ENCODE peak calls at places on chromosomes 13 and 19, in ten cellular contexts. K is naive thymus-derived CD4-positive, alpha-beta T cell; R is body of pancreas; S is left lung; F is ascending aorta; B is colonic mucosa; G is bronchial epithelial cell; Y is fibroblast of mammary gland; P is neural progenitor cell; C is left ventricle myocardium inferior. T is an unnamed sample.
A peak's percentile ranks its signal among the peaks of the same experiment; 100 is the strongest.

GRCh38 chr19:56504581-56504980 is 3.1 kb upstream of the ZNF471 start:
- DNase-seq in G (peak; percentile 48), Y (peak; percentile 52), F (no peak), B (no peak), R (no peak), C (no peak), K (no peak), P (no peak), S (no peak), T (peak; percentile 48)

GRCh38 chr13:54492995-54493394 is 1464.4 kb downstream of the OLFM4 start:
- DNase-seq in K (no peak), R (no peak), Y (no peak), C (no peak), F (no peak), P (no peak), S (no peak), B (no peak), G (no peak), T (no peak)

GRCh38 chr19:19817357-19817756 is 4.2 kb downstream of the ZNF506 start:
- DNase-seq in B (no peak), F (no peak), R (no peak), P (no peak), G (no peak), Y (no peak), S (no peak), C (no peak), K (peak; percentile 48), T (no peak)

GRCh38 chr13:98474761-98475160 is 102.1 kb downstream of the STK24 start:
- DNase-seq in S (peak; percentile 78), P (no peak), G (no peak), B (no peak), F (no peak), R (no peak), K (no peak), Y (no peak), C (no peak), T (no peak)

GRCh38 chr13:27053902-27054595 is 117.6 kb downstream of the USP12 start:
- DNase-seq in B (no peak), R (no peak), G (peak; percentile 90), C (no peak), P (no peak), F (no peak), S (no peak), K (no peak), Y (peak; percentile 87), T (peak; percentile 85)

GRCh38 chr19:14383556-14383897 is 2.3 kb downstream of the ADGRE5 start:
- DNase-seq in R (no peak), P (no peak), C (peak; percentile 65), B (peak; percentile 51), Y (peak; percentile 52), S (no peak), G (no peak), K (no peak), F (no peak), T (peak; percentile 58)

GRCh38 chr19:46353730-46354528 is 7.0 kb downstream of the PPP5C start:
- DNase-seq in S (no peak), B (no peak), Y (no peak), P (no peak), R (peak; percentile 73), C (no peak), F (no peak), K (no peak), G (no peak), T (no peak)

GRCh38 chr19:2719910-2720776 is 1.0 kb downstream of the DIRAS1 start:
- DNase-seq in F (no peak), Y (peak; percentile 35), S (no peak), B (no peak), R (peak; percentile 61), C (peak; percentile 60), P (peak; percentile 62), K (no peak), G (no peak), T (peak; percentile 72)

GRCh38 chr13:42497798-42498197 is 76.2 kb upstream of the TNFSF11 start:
- DNase-seq in S (no peak), C (no peak), K (no peak), G (peak; percentile 95), Y (peak; percentile 87), R (no peak), B (no peak), F (no peak), P (no peak), T (peak; percentile 55)
- H3K4me3 ChIP-seq in S (no peak overlapping the region), C (no peak overlapping the region), K (no peak overlapping the region), G (no peak overlapping the region), Y (no peak overlapping the region), R (no peak overlapping the region), B (no peak overlapping the region), F (no peak overlapping the region), P (no peak overlapping the region), T (no peak overlapping the region)

GRCh38 chr13:111204438-111205177 is 89.5 kb downstream of the ARHGEF7 start:
- DNase-seq in K (no peak), G (peak; percentile 46), S (no peak), R (peak; percentile 39), P (peak; percentile 63), Y (peak; percentile 80), C (peak; percentile 48), B (no peak), F (no peak), T (peak; percentile 80)
- H3K4me3 ChIP-seq in K (no peak overlapping the region), G (no peak overlapping the region), S (no peak overlapping the region), R (no peak overlapping the region), P (no peak overlapping the region), Y (peak overlapping the region; percentile 2), C (peak overlapping the region; percentile 60), B (no peak overlapping the region), F (peak overlapping the region; percentile 33), T (peak overlapping the region; percentile 25)

GRCh38 chr19:11736696-11737095 is 2.0 kb downstream of the ZNF823 start:
- DNase-seq in F (no peak), R (peak; percentile 7), S (no peak), B (peak; percentile 31), G (peak; percentile 18), K (no peak), Y (peak; percentile 61), C (peak; percentile 26), P (no peak), T (peak; percentile 67)

GRCh38 chr19:11738746-11739620 is at the start of gene ZNF823:
- DNase-seq in S (peak; percentile 94), Y (peak; percentile 97), R (peak; percentile 100), F (peak; percentile 96), C (peak; percentile 99), K (peak; percentile 90), G (peak; percentile 97), B (peak; percentile 100), P (peak; percentile 99), T (peak; percentile 96)

GRCh38 chr19:11735375-11735774 is 3.4 kb downstream of the ZNF823 start:
- DNase-seq in C (no peak), B (peak; percentile 56), P (no peak), S (no peak), F (no peak), R (peak; percentile 13), Y (no peak), K (no peak), G (peak; percentile 53), T (no peak)

GRCh38 chr19:11737964-11738745 is 591 bp downstream of the ZNF823 start:
- DNase-seq in B (peak; percentile 89), K (peak; percentile 33), R (peak; percentile 87), S (peak; percentile 91), Y (peak; percentile 4), P (peak; percentile 71), C (peak; percentile 31), F (no peak), G (no peak), T (peak; percentile 64)
- H3K4me3 ChIP-seq in B (peak overlapping the region; percentile 98), K (peak overlapping the region; percentile 75), R (peak overlapping the region; percentile 94), S (peak overlapping the region; percentile 92), Y (peak overlapping the region; percentile 82), P (peak overlapping the region; percentile 85), C (peak overlapping the region; percentile 99), F (peak overlapping the region; percentile 63), G (peak overlapping the region; percentile 84), T (peak overlapping the region; percentile 79)

DNA sequence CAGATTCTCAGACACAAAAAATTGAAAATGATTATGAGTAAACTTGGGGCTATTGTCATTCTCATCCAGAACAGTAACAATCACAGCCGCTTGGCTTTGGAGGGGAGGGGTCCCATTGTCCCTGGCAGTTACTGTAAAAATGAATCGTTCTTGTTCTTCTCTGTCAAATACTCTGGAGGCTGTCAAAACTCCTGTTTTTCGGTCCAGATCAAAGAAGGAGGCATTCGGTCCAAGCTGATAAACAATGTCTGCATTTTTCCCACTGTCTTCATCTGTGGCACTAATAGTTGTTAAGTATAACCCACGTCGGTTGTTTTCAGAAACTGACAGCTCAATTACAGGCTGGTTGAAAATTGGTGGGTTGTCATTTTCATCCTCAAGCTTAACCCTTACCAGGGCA is 3.5 kb downstream of the PCDH9 start:
- DNase-seq in F (no peak), G (no peak), P (no peak), K (no peak), S (no peak), C (no peak), R (no peak), B (no peak), Y (no peak), T (no peak)
- H3K4me3 ChIP-seq in F (no peak overlapping the region), G (no peak overlapping the region), P (no peak overlapping the region), K (no peak overlapping the region), S (no peak overlapping the region), C (peak overlapping the region; percentile 87), R (no peak overlapping the region), B (no peak overlapping the region), Y (no peak overlapping the region), T (no peak overlapping the region)